ENCODE peak calls at places on chromosomes 16 and 17, in ten cellular contexts. Y, A, R, E, J, P, S, B, X and O are unnamed samples.

GRCh38 chr16:74743668-74744299 is 30.8 kb downstream of the FA2H start:
- DNase-seq in Y (peak; percentile 93), A (no peak), R (no peak), E (peak; percentile 64), J (no peak), P (peak; percentile 100), S (peak; percentile 83), B (no peak), X (no peak), O (no peak)

GRCh38 chr17:72467841-72468653 is 347.2 kb downstream of the SOX9 start:
- DNase-seq in Y (peak; percentile 77), A (no peak), R (no peak), E (peak; percentile 69), J (peak; percentile 64), P (peak; percentile 85), S (peak; percentile 50), B (no peak), X (no peak), O (no peak)

GRCh38 chr17:72270530-72270929 is 149.7 kb downstream of the SOX9 start:
- DNase-seq in Y (no peak), A (peak; percentile 20), R (no peak), E (peak; percentile 1), J (no peak), P (peak; percentile 83), S (no peak), B (peak; percentile 11), X (no peak), O (no peak)

GRCh38 chr17:28484296-28484695 is 10.9 kb downstream of the SLC13A2 start:
- DNase-seq in Y (no peak), A (no peak), R (no peak), E (no peak), J (no peak), P (no peak), S (no peak), B (no peak), X (no peak), O (no peak)

GRCh38 chr17:51258756-51259573 is 884 bp downstream of the MBTD1 start:
- DNase-seq in Y (peak; percentile 56), A (peak; percentile 21), R (no peak), E (peak; percentile 23), J (no peak), P (peak; percentile 16), S (no peak), B (peak; percentile 22), X (peak; percentile 52), O (no peak)

GRCh38 chr16:89315791-89316581 is 98.5 kb downstream of the ZNF778 start:
- DNase-seq in Y (no peak), A (no peak), R (peak; percentile 76), E (peak; percentile 86), J (no peak), P (peak; percentile 83), S (no peak), B (peak; percentile 63), X (peak; percentile 65), O (no peak)

GRCh38 chr16:81641403-81642106 is 137.5 kb upstream of the PLCG2 start:
- DNase-seq in Y (no peak), A (no peak), R (peak; percentile 49), E (no peak), J (peak; percentile 84), P (no peak), S (no peak), B (no peak), X (no peak), O (no peak)

GRCh38 chr16:88284626-88285513 is 97.9 kb upstream of the ZNF469 start:
- DNase-seq in Y (no peak), A (no peak), R (peak; percentile 35), E (no peak), J (no peak), P (no peak), S (no peak), B (no peak), X (no peak), O (no peak)

GRCh38 chr16:16096161-16096857 is 127.0 kb downstream of the ABCC6 start:
- DNase-seq in Y (no peak), A (peak; percentile 27), R (no peak), E (peak; percentile 33), J (peak; percentile 18), P (no peak), S (no peak), B (no peak), X (peak; percentile 82), O (no peak)

GRCh38 chr16:11949527-11949926 is 7.7 kb upstream of the NPIPB2 start:
- DNase-seq in Y (peak; percentile 68), A (no peak), R (no peak), E (peak; percentile 62), J (peak; percentile 75), P (peak; percentile 37), S (no peak), B (peak; percentile 23), X (peak; percentile 87), O (peak; percentile 33)

GRCh38 chr17:11986939-11987329 is 10.3 kb downstream of the ZNF18 start:
- DNase-seq in Y (peak; percentile 51), A (no peak), R (no peak), E (peak; percentile 57), J (peak; percentile 56), P (peak; percentile 13), S (no peak), B (peak; percentile 5), X (peak; percentile 17), O (no peak)

GRCh38 chr17:74089869-74090464 is 113.5 kb upstream of the RPL38 start:
- DNase-seq in Y (peak; percentile 55), A (no peak), R (no peak), E (peak; percentile 8), J (peak; percentile 78), P (peak; percentile 66), S (peak; percentile 65), B (no peak), X (peak; percentile 61), O (no peak)

GRCh38 chr17:3885271-3885670 is 7.6 kb downstream of the CAMKK1 start:
- DNase-seq in Y (no peak), A (no peak), R (no peak), E (no peak), J (no peak), P (no peak), S (no peak), B (no peak), X (no peak), O (no peak)

GRCh38 chr17:56902350-56902749 is 11.5 kb downstream of the TRIM25 start:
- DNase-seq in Y (no peak), A (no peak), R (no peak), E (no peak), J (no peak), P (no peak), S (no peak), B (no peak), X (no peak), O (no peak)

GRCh38 chr17:9162275-9162985 is 141.1 kb downstream of the NTN1 start:
- DNase-seq in Y (no peak), A (no peak), R (no peak), E (no peak), J (peak; percentile 50), P (no peak), S (no peak), B (no peak), X (no peak), O (no peak)

GRCh38 chr17:74842599-74843351 is 16.9 kb downstream of the GRIN2C start:
- DNase-seq in Y (peak; percentile 87), A (peak; percentile 77), R (peak; percentile 89), E (peak; percentile 66), J (peak; percentile 89), P (peak; percentile 55), S (peak; percentile 88), B (peak; percentile 62), X (no peak), O (peak; percentile 68)

GRCh38 chr16:84239910-84240309 is at the start of gene KCNG4:
- DNase-seq in Y (no peak), A (no peak), R (no peak), E (no peak), J (no peak), P (peak; percentile 20), S (no peak), B (no peak), X (no peak), O (no peak)

DNA sequence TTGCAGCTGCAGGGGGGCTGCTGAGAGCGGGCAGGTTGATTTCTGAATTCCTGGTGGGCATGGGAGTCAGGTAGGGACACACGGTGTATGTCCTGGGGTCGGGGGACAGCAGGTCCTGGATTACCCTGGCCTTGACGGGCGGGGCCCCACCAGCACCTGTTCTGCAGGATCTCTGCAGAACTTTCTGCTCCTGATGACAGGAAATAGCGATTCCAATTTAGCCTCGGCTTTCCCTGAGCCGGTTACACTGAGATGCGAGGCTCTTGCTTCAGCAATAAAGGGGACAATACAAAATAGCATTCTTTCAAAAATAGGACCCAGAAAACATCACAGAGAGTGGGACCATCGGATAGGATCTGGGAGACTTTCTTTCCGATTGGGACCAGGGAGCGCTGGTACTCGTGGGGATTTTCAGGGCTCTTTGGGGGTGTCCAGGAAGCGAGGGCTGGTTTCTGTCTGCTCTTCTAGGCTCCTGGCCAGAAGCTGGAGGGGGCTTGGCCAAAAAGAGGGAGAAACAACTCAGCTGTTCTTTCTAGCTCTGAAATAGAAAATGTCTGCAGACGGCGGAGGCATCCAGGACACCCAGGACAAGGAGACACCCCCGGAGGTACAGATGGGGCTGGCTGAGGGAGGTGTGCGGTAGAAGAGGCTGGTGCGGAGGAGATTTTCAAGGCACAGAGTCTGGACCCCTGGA is 642 bp downstream of the ZNF205 start:
- DNase-seq in Y (no peak), A (no peak), R (no peak), E (no peak), J (no peak), P (no peak), S (no peak), B (no peak), X (no peak), O (no peak)
- H3K27ac ChIP-seq in Y (peak overlapping the region; percentile 61), A (peak overlapping the region; percentile 31), R (peak overlapping the region; percentile 89), E (no peak overlapping the region), J (no peak overlapping the region), P (peak overlapping the region; percentile 8), S (peak overlapping the region; percentile 33), B (peak overlapping the region; percentile 76), X (no peak overlapping the region), O (peak overlapping the region; percentile 80)

GRCh38 chr17:59601130-59601529 is 18.6 kb upstream of the CLTC start:
- DNase-seq in Y (no peak), A (no peak), R (no peak), E (no peak), J (no peak), P (no peak), S (no peak), B (no peak), X (no peak), O (no peak)
- H3K27ac ChIP-seq in Y (no peak overlapping the region), A (no peak overlapping the region), R (no peak overlapping the region), E (no peak overlapping the region), J (no peak overlapping the region), P (no peak overlapping the region), S (no peak overlapping the region), B (no peak overlapping the region), X (no peak overlapping the region), O (no peak overlapping the region)

DNA sequence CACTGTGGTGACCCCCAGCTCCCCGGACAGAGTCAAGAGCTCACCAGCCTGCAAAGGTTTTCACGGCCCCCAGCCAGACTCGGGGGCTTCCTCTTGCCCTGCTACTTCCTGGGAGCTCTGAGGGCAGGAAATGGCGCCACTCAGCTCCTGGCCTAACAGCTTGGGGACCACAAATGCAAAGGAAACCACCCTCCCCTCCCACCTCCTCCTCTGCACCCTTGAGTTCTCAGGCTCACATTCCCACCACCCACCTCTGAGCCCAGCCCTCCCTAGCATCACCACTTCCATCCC is 373 bp upstream of the SPN start:
- DNase-seq in Y (no peak), A (no peak), R (no peak), E (no peak), J (no peak), P (peak; percentile 35), S (no peak), B (no peak), X (peak; percentile 67), O (no peak)
- H3K27ac ChIP-seq in Y (no peak overlapping the region), A (no peak overlapping the region), R (no peak overlapping the region), E (no peak overlapping the region), J (no peak overlapping the region), P (peak overlapping the region; percentile 52), S (no peak overlapping the region), B (peak overlapping the region; percentile 85), X (peak overlapping the region; percentile 81), O (no peak overlapping the region)

GRCh38 chr16:68071547-68071901 is 13.6 kb upstream of the NFATC3 start:
- DNase-seq in Y (no peak), A (no peak), R (no peak), E (no peak), J (no peak), P (no peak), S (no peak), B (no peak), X (no peak), O (no peak)
- H3K27ac ChIP-seq in Y (no peak overlapping the region), A (peak overlapping the region; percentile 81), R (no peak overlapping the region), E (no peak overlapping the region), J (no peak overlapping the region), P (no peak overlapping the region), S (no peak overlapping the region), B (no peak overlapping the region), X (peak overlapping the region; percentile 88), O (no peak overlapping the region)